ENCODE peak calls at places on chromosome 1, in five cellular contexts. P, U, C, F and Z are unnamed samples.

GRCh38 chr1:118479351-118479750 is 294.3 kb upstream of the SPAG17 start:
- DNase-seq in P (no peak), U (no peak), C (no peak), F (no peak), Z (peak; percentile 8)

GRCh38 chr1:109935451-109935900 is 24.8 kb downstream of the CSF1 start:
- DNase-seq in P (no peak), U (no peak), C (no peak), F (no peak), Z (no peak)

GRCh38 chr1:2971146-2971501 is 50.1 kb upstream of the ACTRT2 start:
- DNase-seq in P (no peak), U (no peak), C (no peak), F (no peak), Z (no peak)

GRCh38 chr1:47456250-47456649 is 18.4 kb downstream of the FOXD2 start:
- DNase-seq in P (no peak), U (no peak), C (no peak), F (no peak), Z (no peak)

GRCh38 chr1:89633745-89634625 is 1.1 kb downstream of the LRRC8C start:
- DNase-seq in P (peak; percentile 38), U (no peak), C (no peak), F (no peak), Z (peak; percentile 22)

GRCh38 chr1:26019641-26020315 is 1.8 kb upstream of the EXTL1 start:
- DNase-seq in P (no peak), U (no peak), C (no peak), F (no peak), Z (peak; percentile 8)

GRCh38 chr1:66275083-66275482 is 258.9 kb upstream of the SGIP1 start:
- DNase-seq in P (no peak), U (no peak), C (no peak), F (no peak), Z (no peak)

GRCh38 chr1:1047963-1048362 is 26.1 kb downstream of the RNF223 start:
- DNase-seq in P (no peak), U (no peak), C (no peak), F (no peak), Z (no peak)

GRCh38 chr1:167122568-167122967 is 28.7 kb downstream of the STYXL2 start:
- DNase-seq in P (no peak), U (no peak), C (no peak), F (no peak), Z (no peak)

GRCh38 chr1:159823401-159823800 is 3.3 kb upstream of the SLAMF8 start:
- DNase-seq in P (no peak), U (peak; percentile 35), C (no peak), F (no peak), Z (no peak)